ENCODE peak calls at places on chromosomes 3 and 15, in four cellular contexts. Y is HCT116, Q is K562, O is HFF-Myc. U is an unnamed sample.

GRCh38 chr3:66885326-66886000 is 112.6 kb upstream of the KBTBD8 start:
- DNase-seq in Y (peak), Q (no peak), O (no peak), U (no peak)

GRCh38 chr15:67184208-67184925 is 70.1 kb downstream of the AAGAB start:
- DNase-seq in Y (no peak), Q (no peak), O (no peak), U (no peak)

GRCh38 chr15:41966920-41967465 is 5.4 kb downstream of the EHD4 start:
- DNase-seq in Y (no peak), O (no peak), Q (no peak), U (no peak)

GRCh38 chr3:138861755-138862333 is 27.1 kb upstream of the PIK3CB start:
- DNase-seq in O (no peak), Q (no peak), Y (peak), U (no peak)

GRCh38 chr15:44195151-44195740 is at the start of gene FRMD5:
- DNase-seq in O (peak), Q (peak), Y (peak), U (peak)

GRCh38 chr15:52011711-52012144 is 7.3 kb upstream of the MAPK6 start:
- DNase-seq in O (no peak), Q (no peak), Y (no peak), U (peak)

GRCh38 chr3:110362756-110363155 is 708.9 kb upstream of the NECTIN3 start:
- DNase-seq in Y (no peak), O (no peak), Q (no peak), U (no peak)

GRCh38 chr15:61032600-61033286 is 196.4 kb downstream of the RORA start:
- DNase-seq in Y (no peak), O (no peak), Q (no peak), U (peak)

GRCh38 chr3:73433681-73434080 is 191.1 kb downstream of the PDZRN3 start:
- DNase-seq in O (no peak), Q (no peak), Y (no peak), U (no peak)

GRCh38 chr3:128070898-128071591 is 18.8 kb downstream of the SEC61A1 start:
- DNase-seq in Q (no peak), Y (no peak), O (no peak), U (no peak)

GRCh38 chr3:73601031-73601430 is 23.7 kb downstream of the PDZRN3 start:
- DNase-seq in Q (no peak), Y (no peak), O (no peak), U (no peak)

GRCh38 chr3:153273767-153274443 is 111.9 kb downstream of the RAP2B start:
- DNase-seq in Q (no peak), O (no peak), Y (no peak), U (no peak)

GRCh38 chr3:71358243-71358642 is 225.3 kb downstream of the FOXP1 start:
- DNase-seq in Y (no peak), O (no peak), Q (no peak), U (no peak)

GRCh38 chr3:124033360-124034015 is 41.6 kb upstream of the ROPN1 start:
- DNase-seq in O (no peak), Y (no peak), Q (peak), U (no peak)

GRCh38 chr15:80615783-80616391 is 79.2 kb upstream of the ABHD17C start:
- DNase-seq in O (no peak), Y (no peak), Q (no peak), U (peak)

GRCh38 chr3:48436477-48436787 is 3.5 kb downstream of the CCDC51 start:
- DNase-seq in Q (no peak), O (no peak), Y (no peak), U (no peak)

GRCh38 chr15:37837276-37837675 is 97.2 kb upstream of the TMCO5A start:
- DNase-seq in O (no peak), Q (no peak), Y (no peak), U (no peak)

GRCh38 chr15:89647191-89647851 is 7.9 kb downstream of the KIF7 start:
- DNase-seq in O (no peak), Q (peak), Y (peak), U (peak)

GRCh38 chr3:55169608-55170010 is 241.8 kb upstream of the LRTM1 start:
- DNase-seq in Y (no peak), O (peak), Q (no peak), U (no peak)

GRCh38 chr3:106446271-106446670 is 577.5 kb upstream of the CBLB start:
- DNase-seq in Y (no peak), Q (no peak), O (no peak), U (no peak)

GRCh38 chr3:197468866-197469382 is 86.8 kb downstream of the BDH1 start:
- DNase-seq in Q (no peak), Y (no peak), O (no peak), U (no peak)

GRCh38 chr15:90864507-90864906 is 3.9 kb upstream of the FURIN start:
- DNase-seq in O (no peak), Q (no peak), Y (no peak), U (no peak)

GRCh38 chr3:355622-356021 is 159.1 kb downstream of the CHL1 start:
- DNase-seq in O (no peak), Y (no peak), Q (no peak), U (no peak)

GRCh38 chr3:143269741-143270140 is 150.2 kb downstream of the CHST2 start:
- DNase-seq in Q (no peak), O (no peak), Y (no peak), U (no peak)

GRCh38 chr3:126056681-126057546 is 27.0 kb downstream of the SLC41A3 start:
- DNase-seq in Q (peak), Y (no peak), O (no peak), U (no peak)

GRCh38 chr3:22263042-22263441 is 512.0 kb upstream of the ZNF385D start:
- DNase-seq in Y (no peak), O (no peak), Q (no peak), U (no peak)

GRCh38 chr3:48546203-48546829 is 10.3 kb downstream of the PFKFB4 start:
- DNase-seq in O (no peak), Q (no peak), Y (no peak), U (no peak)

GRCh38 chr15:34241376-34242350 is 16.8 kb downstream of the EMC4 start:
- DNase-seq in Q (peak), O (no peak), Y (no peak), U (no peak)

GRCh38 chr3:10263549-10264363 is 15.5 kb downstream of the TATDN2 start:
- DNase-seq in Q (peak), Y (peak), O (no peak), U (no peak)

GRCh38 chr15:44736261-44736765 is at the start of gene TRIM69:
- DNase-seq in Q (no peak), Y (no peak), O (no peak), U (no peak)

GRCh38 chr3:29140706-29141105 is 140.2 kb upstream of the RBMS3 start:
- DNase-seq in O (no peak), Q (no peak), Y (no peak), U (no peak)

GRCh38 chr3:46666471-46666845 is 27.0 kb downstream of the ALS2CL start:
- DNase-seq in Y (no peak), Q (no peak), O (no peak), U (peak)

GRCh38 chr3:113623324-113623723 is 73.1 kb downstream of the USF3 start:
- DNase-seq in O (no peak), Q (no peak), Y (no peak), U (no peak)
- TF ChIP-seq CTCF in O (no peak), Q (peak), Y (peak), U (peak)

DNA sequence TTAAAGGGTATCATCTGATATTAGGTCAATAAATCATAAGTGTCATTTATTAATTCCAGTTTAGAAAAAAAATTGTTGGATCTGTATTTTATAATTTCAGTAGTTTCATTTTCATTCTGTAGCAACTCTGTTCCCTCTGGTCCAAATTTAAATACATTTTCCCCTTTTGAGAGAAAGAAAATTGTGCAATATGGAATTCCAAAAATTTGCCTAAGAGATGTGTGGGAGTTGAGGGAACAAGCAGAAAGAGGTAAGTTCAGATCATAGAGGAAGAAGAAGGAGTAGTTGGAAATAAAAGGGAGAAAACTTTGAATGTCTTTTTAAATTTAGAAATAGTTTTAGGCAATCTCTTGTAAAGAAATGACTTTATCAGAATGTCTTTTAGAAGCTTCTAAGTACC is 48.9 kb upstream of the MME start:
- DNase-seq in O (no peak), Q (no peak), Y (no peak), U (no peak)
- H3K4me3 ChIP-seq in O (no peak), Q (no peak), Y (no peak), U (no peak)

GRCh38 chr3:70040386-70040785 is 40.9 kb downstream of the SAMMSON start:
- DNase-seq in Q (no peak), O (no peak), Y (no peak), U (no peak)
- TF ChIP-seq CTCF in Q (no peak), O (no peak), Y (no peak), U (no peak)

DNA sequence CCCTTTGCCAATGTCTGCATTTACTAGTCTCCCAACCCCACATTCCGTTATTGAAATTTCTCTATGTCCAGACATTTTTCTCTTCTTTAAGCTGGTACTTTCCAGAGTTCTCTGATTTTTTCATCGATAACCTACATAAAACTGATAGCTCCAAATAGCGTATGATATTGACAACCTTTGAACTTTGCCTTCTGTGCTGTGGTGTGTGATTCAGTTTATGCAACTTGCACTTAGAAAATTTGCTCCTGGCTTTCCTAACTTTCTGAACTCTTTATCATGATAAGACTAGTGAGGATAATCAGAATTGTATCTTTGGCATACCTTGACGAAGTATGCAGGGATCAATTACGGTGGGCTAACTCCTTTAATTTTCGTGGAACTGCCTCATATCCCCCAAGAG is 1261.3 kb downstream of the SI start:
- DNase-seq in O (no peak), Q (no peak), Y (no peak), U (no peak)
- H3K4me3 ChIP-seq in O (no peak), Q (no peak), Y (no peak), U (no peak)

GRCh38 chr3:38782148-38782547 is 33.9 kb downstream of the SCN10A start:
- DNase-seq in Y (peak), Q (no peak), O (peak), U (no peak)
- TF ChIP-seq CTCF in Y (peak), Q (no peak), O (peak), U (no peak)

DNA sequence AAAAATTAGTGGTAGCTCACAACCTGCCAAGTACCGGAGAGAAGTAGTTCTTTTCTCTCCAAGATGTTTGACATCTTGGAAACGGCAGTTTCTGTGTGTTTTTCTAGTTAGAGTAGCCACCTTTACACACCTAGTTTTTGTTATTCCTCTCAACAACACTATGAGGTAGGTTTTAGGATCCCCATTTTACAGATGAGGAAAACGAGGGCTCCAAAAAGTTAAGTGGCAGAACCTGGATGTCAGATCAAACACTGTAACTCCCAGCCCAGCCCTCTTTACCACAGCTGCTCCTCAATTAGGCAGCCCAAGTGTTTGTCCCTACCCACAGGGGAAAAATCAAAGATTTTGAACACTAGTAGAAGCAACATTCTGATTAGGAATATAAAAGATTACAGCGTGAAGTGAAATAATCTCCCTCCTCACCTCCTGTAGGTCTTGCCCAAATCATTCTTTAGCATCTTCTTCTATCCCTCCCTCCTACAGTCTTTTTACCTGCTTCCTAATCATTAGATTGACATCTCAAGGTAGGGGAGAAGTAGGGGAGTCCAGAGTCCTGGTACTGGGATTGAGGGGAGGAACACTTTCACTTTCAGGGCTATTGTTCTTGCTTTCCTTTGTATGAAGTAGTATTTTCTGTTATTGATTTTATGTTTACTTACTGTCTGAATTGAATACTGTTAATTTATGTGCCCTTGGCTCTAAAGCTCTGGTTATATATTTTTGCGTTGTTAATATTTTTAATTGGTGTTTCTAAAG is 142.6 kb downstream of the CMSS1 start:
- DNase-seq in Q (no peak), O (no peak), Y (no peak), U (no peak)
- H3K4me3 ChIP-seq in Q (no peak), O (no peak), Y (no peak), U (no peak)

GRCh38 chr3:23372296-23372695 is 169.2 kb downstream of the UBE2E2 start:
- DNase-seq in O (no peak), Q (no peak), Y (no peak), U (no peak)
- TF ChIP-seq CTCF in O (no peak), Q (no peak), Y (no peak), U (no peak)

GRCh38 chr3:172065534-172065933 is 26.2 kb downstream of the FNDC3B start:
- DNase-seq in Y (no peak), Q (no peak), O (peak), U (peak)

GRCh38 chr3:172060234-172060633 is 20.9 kb downstream of the FNDC3B start:
- DNase-seq in O (no peak), Q (no peak), Y (no peak), U (no peak)

GRCh38 chr3:172063456-172064432 is 24.4 kb downstream of the FNDC3B start:
- DNase-seq in Q (no peak), O (no peak), Y (no peak), U (no peak)

GRCh38 chr3:172059532-172059931 is 20.2 kb downstream of the FNDC3B start:
- DNase-seq in Q (no peak), O (no peak), Y (no peak), U (peak)

GRCh38 chr3:172061724-172062184 is 22.4 kb downstream of the FNDC3B start:
- DNase-seq in O (no peak), Y (no peak), Q (no peak), U (peak)
- H3K4me3 ChIP-seq in O (no peak), Y (no peak), Q (no peak), U (peak)

U was measured in LNCaP clone FGC.